ENCODE peak calls at places on chromosomes 16 and 17, in eight cellular contexts. L is colonic mucosa, G is heart right ventricle, X is EL, T is NCI-H460, O is islet precursor cell, E is tibial nerve, Y is ACHN. P is an unnamed sample.

GRCh38 chr16:19809693-19810092 is 75.0 kb downstream of the GPRC5B start:
- DNase-seq in L (no peak), G (no peak), X (no peak), T (no peak), O (peak; percentile 25), E (no peak), Y (no peak), P (no peak)

GRCh38 chr16:73173396-73173795 is 125.5 kb upstream of the ZFHX3 start:
- DNase-seq in L (no peak), G (no peak), X (no peak), T (no peak), O (no peak), E (no peak), Y (no peak), P (no peak)

GRCh38 chr16:66534376-66534799 is 15.5 kb downstream of the TK2 start:
- DNase-seq in L (peak; percentile 11), G (no peak), X (no peak), T (no peak), O (no peak), E (no peak), Y (no peak), P (no peak)

GRCh38 chr16:76035689-76036088 is 241.5 kb upstream of the CNTNAP4 start:
- DNase-seq in L (no peak), G (no peak), X (no peak), T (no peak), O (no peak), E (no peak), Y (no peak), P (no peak)

GRCh38 chr17:30449480-30449879 is 27.7 kb upstream of the GOSR1 start:
- DNase-seq in L (no peak), G (no peak), X (no peak), T (no peak), O (no peak), E (no peak), Y (no peak), P (no peak)

GRCh38 chr16:68490358-68490757 is 42.0 kb upstream of the SMPD3 start:
- DNase-seq in L (no peak), G (no peak), X (no peak), T (no peak), O (no peak), E (no peak), Y (no peak), P (no peak)

GRCh38 chr17:40062347-40063033 is at the start of gene THRA:
- DNase-seq in L (peak; percentile 75), G (peak; percentile 83), X (peak; percentile 58), T (peak; percentile 48), O (peak; percentile 85), E (peak; percentile 55), Y (peak; percentile 71), P (no peak)

GRCh38 chr16:5971924-5972323 is 874.3 kb upstream of the EEF2KMT start:
- DNase-seq in L (no peak), G (no peak), X (no peak), T (no peak), O (no peak), E (no peak), Y (no peak), P (no peak)

GRCh38 chr16:87713469-87714229 is 52.1 kb downstream of the KLHDC4 start:
- DNase-seq in L (no peak), G (no peak), X (no peak), T (no peak), O (no peak), E (no peak), Y (no peak), P (no peak)

GRCh38 chr16:63038563-63039131 is 1002.4 kb upstream of the CDH8 start:
- DNase-seq in L (no peak), G (no peak), X (no peak), T (no peak), O (no peak), E (no peak), Y (no peak), P (no peak)

P was measured in CD14-positive monocyte.